ENCODE peak calls at places on chromosomes 4 and X, in nine cellular contexts. U is heart right ventricle, S is upper lobe of left lung, A is lung, I is heart left ventricle, X is left lung, Q is pancreas, H is HCT116, B is RWPE2. E is an unnamed sample.

GRCh38 chr4:14816592-14817273 is 185.5 kb upstream of the CPEB2 start:
- ATAC-seq in U (no peak), S (no peak), A (no peak), I (peak), X (no peak), Q (peak), H (no peak), B (no peak), E (no peak)

GRCh38 chr4:95086532-95086931 is 328.8 kb downstream of the BMPR1B start:
- ATAC-seq in U (no peak), S (no peak), A (no peak), I (no peak), X (peak), Q (peak), H (no peak), B (peak), E (no peak)

GRCh38 chr4:102759835-102760644 is 728 bp downstream of the MANBA start:
- ATAC-seq in U (peak), S (peak), A (peak), I (peak), X (peak), Q (peak), H (peak), B (peak), E (peak)

GRCh38 chr4:14218641-14219040 is 591.1 kb upstream of the BOD1L1 start:
- ATAC-seq in U (peak), S (no peak), A (no peak), I (no peak), X (no peak), Q (peak), H (no peak), B (no peak), E (no peak)

GRCh38 chr4:11548529-11549176 is 120.0 kb upstream of the HS3ST1 start:
- ATAC-seq in U (no peak), S (no peak), A (peak), I (no peak), X (peak), Q (no peak), H (peak), B (peak), E (no peak)

GRCh38 chrX:73863852-73864251 is 300.9 kb downstream of the CHIC1 start:
- ATAC-seq in U (no peak), S (no peak), A (no peak), I (no peak), X (no peak), Q (no peak), H (no peak), B (no peak), E (peak)

GRCh38 chr4:157294575-157294974 is 74.0 kb downstream of the GRIA2 start:
- ATAC-seq in U (no peak), S (no peak), A (no peak), I (no peak), X (no peak), Q (no peak), H (no peak), B (no peak), E (no peak)

GRCh38 chrX:134026732-134027311 is 41.4 kb upstream of the GPC3 start:
- ATAC-seq in U (no peak), S (peak), A (peak), I (no peak), X (peak), Q (peak), H (peak), B (peak), E (peak)

GRCh38 chr4:4460759-4461158 is 73.9 kb downstream of the NSG1 start:
- ATAC-seq in U (no peak), S (no peak), A (no peak), I (no peak), X (no peak), Q (no peak), H (no peak), B (no peak), E (no peak)

GRCh38 chrX:69313622-69314290 is 148.5 kb upstream of the PJA1 start:
- ATAC-seq in U (no peak), S (no peak), A (no peak), I (no peak), X (no peak), Q (no peak), H (no peak), B (no peak), E (no peak)

GRCh38 chrX:42188730-42189129 is 265.4 kb upstream of the CASK start:
- ATAC-seq in U (no peak), S (no peak), A (no peak), I (no peak), X (no peak), Q (no peak), H (no peak), B (no peak), E (no peak)

GRCh38 chr4:166726832-166727231 is 507.5 kb downstream of the SPOCK3 start:
- ATAC-seq in U (no peak), S (no peak), A (no peak), I (no peak), X (no peak), Q (no peak), H (no peak), B (no peak), E (no peak)

GRCh38 chrX:65674351-65674893 is 7.0 kb downstream of the MSN start:
- ATAC-seq in U (peak), S (peak), A (peak), I (no peak), X (no peak), Q (no peak), H (no peak), B (no peak), E (no peak)

GRCh38 chr4:153520871-153521329 is 54.7 kb downstream of the TMEM131L start:
- ATAC-seq in U (no peak), S (peak), A (no peak), I (no peak), X (no peak), Q (no peak), H (no peak), B (no peak), E (no peak)

GRCh38 chr4:6732441-6733357 is 16.7 kb downstream of the BLOC1S4 start:
- ATAC-seq in U (peak), S (peak), A (peak), I (peak), X (peak), Q (peak), H (peak), B (peak), E (peak)

GRCh38 chr4:176792348-176793059 is at the start of gene VEGFC:
- ATAC-seq in U (peak), S (peak), A (peak), I (peak), X (peak), Q (peak), H (no peak), B (peak), E (peak)

GRCh38 chr4:55849724-55850123 is 3.7 kb upstream of the EXOC1 start:
- ATAC-seq in U (no peak), S (no peak), A (no peak), I (no peak), X (no peak), Q (no peak), H (no peak), B (no peak), E (no peak)

GRCh38 chr4:182643801-182644311 is 273.3 kb downstream of the DCTD start:
- ATAC-seq in U (peak), S (peak), A (no peak), I (peak), X (no peak), Q (no peak), H (no peak), B (no peak), E (no peak)

GRCh38 chr4:76366737-76367136 is 54.2 kb downstream of the CCDC158 start:
- ATAC-seq in U (no peak), S (no peak), A (no peak), I (no peak), X (no peak), Q (no peak), H (no peak), B (no peak), E (no peak)

GRCh38 chrX:133254666-133255065 is 36.5 kb upstream of the TFDP3 start:
- ATAC-seq in U (no peak), S (no peak), A (no peak), I (no peak), X (no peak), Q (no peak), H (no peak), B (peak), E (no peak)

GRCh38 chr4:93731448-93731847 is 97.1 kb upstream of the ATOH1 start:
- ATAC-seq in U (no peak), S (peak), A (no peak), I (no peak), X (no peak), Q (no peak), H (peak), B (no peak), E (no peak)

GRCh38 chrX:41084044-41084359 is 1.2 kb upstream of the USP9X start:
- ATAC-seq in U (peak), S (no peak), A (no peak), I (peak), X (no peak), Q (peak), H (peak), B (no peak), E (peak)

GRCh38 chrX:2150722-2151121 is 350.1 kb downstream of the DHRSX start:
- ATAC-seq in U (no peak), S (no peak), A (no peak), I (no peak), X (no peak), Q (no peak), H (no peak), B (no peak), E (no peak)

GRCh38 chr4:62482355-62482754 is 1282.2 kb downstream of the ADGRL3 start:
- ATAC-seq in U (no peak), S (no peak), A (no peak), I (no peak), X (no peak), Q (no peak), H (no peak), B (no peak), E (no peak)

GRCh38 chrX:9515973-9516538 is 51.2 kb downstream of the TBL1X start:
- ATAC-seq in U (no peak), S (no peak), A (no peak), I (no peak), X (no peak), Q (no peak), H (no peak), B (no peak), E (no peak)

GRCh38 chr4:112510468-112511293 is 5.3 kb downstream of the NEUROG2 start:
- ATAC-seq in U (no peak), S (no peak), A (no peak), I (no peak), X (no peak), Q (no peak), H (no peak), B (no peak), E (no peak)

GRCh38 chrX:106932492-106932923 is 12.3 kb downstream of the CLDN2 start:
- ATAC-seq in U (no peak), S (no peak), A (no peak), I (no peak), X (peak), Q (no peak), H (peak), B (peak), E (no peak)

GRCh38 chrX:40021647-40022046 is 76.1 kb downstream of the BCOR start:
- ATAC-seq in U (no peak), S (no peak), A (no peak), I (no peak), X (no peak), Q (no peak), H (no peak), B (no peak), E (no peak)

GRCh38 chr4:69881173-69881773 is 21.3 kb upstream of the SULT1E1 start:
- ATAC-seq in U (peak), S (peak), A (peak), I (peak), X (peak), Q (peak), H (peak), B (peak), E (no peak)

GRCh38 chrX:136028383-136028984 is 43.2 kb downstream of the SLC9A6 start:
- ATAC-seq in U (peak), S (peak), A (peak), I (no peak), X (peak), Q (peak), H (peak), B (peak), E (peak)

GRCh38 chr4:110484029-110484428 is 8.1 kb downstream of the ENPEP start:
- ATAC-seq in U (no peak), S (no peak), A (no peak), I (no peak), X (no peak), Q (no peak), H (no peak), B (no peak), E (no peak)

GRCh38 chrX:12322031-12322430 is 183.8 kb downstream of the FRMPD4 start:
- ATAC-seq in U (no peak), S (no peak), A (no peak), I (no peak), X (no peak), Q (no peak), H (no peak), B (no peak), E (no peak)

GRCh38 chr4:112127736-112128322 is 17.4 kb upstream of the FAM241A start:
- ATAC-seq in U (no peak), S (no peak), A (no peak), I (no peak), X (no peak), Q (no peak), H (no peak), B (peak), E (no peak)

GRCh38 chr4:121764702-121765367 is at the start of gene SMIM43:
- ATAC-seq in U (no peak), S (peak), A (peak), I (no peak), X (peak), Q (no peak), H (no peak), B (peak), E (no peak)

GRCh38 chr4:88054909-88055308 is 47.5 kb downstream of the PKD2 start:
- ATAC-seq in U (peak), S (peak), A (no peak), I (peak), X (peak), Q (peak), H (peak), B (peak), E (no peak)

GRCh38 chr4:148341980-148342800 is 100.0 kb downstream of the NR3C2 start:
- ATAC-seq in U (no peak), S (no peak), A (no peak), I (peak), X (peak), Q (peak), H (no peak), B (no peak), E (no peak)

GRCh38 chr4:80097395-80098177 is 24.6 kb upstream of the ANTXR2 start:
- ATAC-seq in U (peak), S (peak), A (peak), I (peak), X (no peak), Q (peak), H (no peak), B (peak), E (peak)

GRCh38 chr4:134551348-134551747 is 349.8 kb upstream of the PABPC4L start:
- ATAC-seq in U (no peak), S (no peak), A (no peak), I (no peak), X (no peak), Q (no peak), H (no peak), B (no peak), E (no peak)

GRCh38 chr4:83208371-83208770 is 76.2 kb downstream of the COQ2 start:
- ATAC-seq in U (no peak), S (no peak), A (no peak), I (no peak), X (no peak), Q (no peak), H (no peak), B (no peak), E (no peak)

GRCh38 chr4:22500128-22500611 is 15.7 kb downstream of the ADGRA3 start:
- ATAC-seq in U (peak), S (peak), A (peak), I (peak), X (peak), Q (peak), H (peak), B (peak), E (peak)

GRCh38 chr4:22498866-22499265 is 17.0 kb downstream of the ADGRA3 start:
- ATAC-seq in U (no peak), S (no peak), A (no peak), I (no peak), X (no peak), Q (no peak), H (no peak), B (no peak), E (no peak)

GRCh38 chr4:22502895-22503814 is 12.7 kb downstream of the ADGRA3 start:
- ATAC-seq in U (no peak), S (no peak), A (no peak), I (no peak), X (peak), Q (peak), H (no peak), B (peak), E (no peak)

GRCh38 chr4:22501715-22502095 is 14.2 kb downstream of the ADGRA3 start:
- ATAC-seq in U (no peak), S (no peak), A (no peak), I (no peak), X (peak), Q (no peak), H (no peak), B (no peak), E (no peak)

DNA sequence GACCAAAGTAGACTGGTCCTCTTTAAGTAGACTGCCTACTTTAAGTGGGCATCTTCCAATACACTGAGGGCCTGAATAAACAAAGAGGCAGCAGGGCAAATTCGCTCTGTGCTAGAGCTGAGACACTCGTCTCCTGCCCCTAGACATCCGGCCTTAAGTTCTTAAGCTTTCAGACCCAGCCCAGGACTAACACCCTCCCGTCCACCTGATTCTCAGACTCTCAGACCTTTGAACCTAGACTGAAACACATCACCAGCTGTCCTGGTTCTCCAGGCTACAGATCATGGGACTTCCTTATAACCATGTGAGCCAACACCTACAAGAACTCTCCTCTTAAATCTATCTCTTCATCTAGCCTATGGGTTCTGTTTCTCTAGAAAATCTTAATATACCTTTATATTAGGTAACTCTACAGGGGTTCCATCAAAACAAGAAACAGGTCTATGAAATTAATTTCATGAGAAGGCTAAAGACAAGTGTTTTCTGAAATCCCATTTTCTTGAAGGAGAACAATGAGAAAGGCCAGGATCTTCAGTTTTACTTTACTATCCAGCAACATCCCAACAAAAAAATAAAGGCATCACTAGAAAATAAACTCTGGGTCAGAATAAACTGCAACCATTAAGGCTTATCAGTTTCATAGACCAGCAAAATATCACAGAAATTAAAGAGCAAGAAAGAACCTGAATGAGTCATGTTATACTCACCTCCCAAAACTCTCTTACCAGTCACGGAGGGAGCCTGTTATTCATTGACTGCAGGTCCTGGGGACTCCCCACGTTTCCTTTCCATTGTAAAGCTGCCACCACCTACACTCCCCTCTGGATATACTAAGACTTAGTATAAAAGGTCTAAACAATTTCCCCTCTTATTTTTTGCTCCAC is 14.8 kb downstream of the ADGRA3 start:
- ATAC-seq in U (no peak), S (peak), A (no peak), I (no peak), X (peak), Q (peak), H (peak), B (peak), E (no peak)
- H3K27ac ChIP-seq in U (peak), S (peak), A (peak), I (no peak), X (peak), Q (peak), H (no peak), B (no peak), E (peak)

GRCh38 chrX:30906726-30907125 is 17.7 kb upstream of the TAB3 start:
- ATAC-seq in U (no peak), S (no peak), A (no peak), I (no peak), X (no peak), Q (no peak), H (peak), B (peak), E (no peak)
- H3K4me3 ChIP-seq in U (no peak), S (no peak), A (no peak), I (no peak), X (no peak), Q (no peak), H (no peak), B (no peak), E (no peak)

DNA sequence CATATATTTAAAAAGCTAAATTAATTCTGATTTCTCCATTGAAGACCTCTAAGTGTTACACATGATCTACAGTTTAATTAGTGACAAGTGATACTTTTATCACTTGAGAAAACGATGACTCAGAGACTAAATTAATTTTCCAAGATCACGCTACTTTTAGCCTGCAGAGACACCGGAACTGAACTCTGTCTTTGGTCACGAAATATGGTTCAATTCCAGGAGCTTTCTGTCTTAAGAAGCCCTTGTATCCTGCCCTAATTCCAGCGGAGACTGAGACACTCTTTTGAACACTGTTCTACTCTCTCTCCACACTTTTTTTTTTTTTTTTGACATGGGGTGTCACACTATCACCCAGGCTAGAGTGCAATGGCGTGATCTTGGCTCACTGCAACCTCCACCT is 63.6 kb downstream of the IRF2 start:
- ATAC-seq in U (no peak), S (no peak), A (no peak), I (no peak), X (no peak), Q (no peak), H (no peak), B (no peak), E (no peak)
- H3K27ac ChIP-seq in U (peak), S (no peak), A (no peak), I (no peak), X (no peak), Q (no peak), H (no peak), B (no peak), E (no peak)

GRCh38 chr4:53060278-53060677 is 198.2 kb downstream of the RASL11B start:
- ATAC-seq in U (no peak), S (no peak), A (no peak), I (no peak), X (no peak), Q (no peak), H (no peak), B (no peak), E (no peak)

GRCh38 chr4:53059253-53059652 is 197.1 kb downstream of the RASL11B start:
- ATAC-seq in U (no peak), S (peak), A (no peak), I (no peak), X (no peak), Q (no peak), H (no peak), B (no peak), E (peak)

GRCh38 chr4:53057679-53058078 is 195.6 kb downstream of the RASL11B start:
- ATAC-seq in U (peak), S (no peak), A (no peak), I (peak), X (no peak), Q (no peak), H (no peak), B (no peak), E (no peak)

GRCh38 chr4:53055274-53055673 is 193.2 kb downstream of the RASL11B start:
- ATAC-seq in U (peak), S (no peak), A (no peak), I (no peak), X (no peak), Q (peak), H (no peak), B (no peak), E (no peak)

DNA sequence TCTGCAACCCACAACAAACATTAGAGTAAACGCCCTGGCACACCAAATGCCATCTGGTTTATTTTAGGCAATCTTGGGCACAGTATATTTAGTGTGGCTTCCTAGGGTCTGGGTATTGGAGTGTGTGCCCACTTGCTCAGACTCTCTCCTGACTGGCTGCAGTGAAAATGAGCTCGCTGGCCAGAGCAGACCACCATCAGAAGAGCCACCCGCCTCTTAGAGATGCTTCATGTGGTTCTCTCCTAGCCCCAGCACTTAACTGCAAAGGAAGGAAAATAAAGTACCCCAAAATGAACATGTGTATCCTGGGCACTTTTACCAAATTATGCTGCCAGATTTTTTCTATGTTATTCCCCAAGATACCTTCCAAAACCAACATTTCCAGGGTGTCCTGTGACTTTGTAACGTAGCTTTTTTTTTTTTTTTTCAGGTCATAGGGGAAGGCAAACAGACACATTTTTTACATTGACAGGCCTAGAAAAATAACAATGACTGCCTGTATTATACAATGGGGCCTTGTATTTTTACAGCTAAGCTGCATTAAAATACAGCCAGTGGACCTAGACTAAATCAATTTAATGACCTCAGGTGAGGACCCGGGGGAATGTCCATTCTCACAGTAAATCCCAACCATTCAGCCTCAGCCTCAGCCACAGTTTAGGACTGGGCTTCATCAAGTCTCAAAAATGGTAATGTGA is 193.7 kb downstream of the RASL11B start:
- ATAC-seq in U (peak), S (no peak), A (no peak), I (no peak), X (no peak), Q (peak), H (no peak), B (no peak), E (no peak)
- H3K4me3 ChIP-seq in U (no peak), S (no peak), A (no peak), I (no peak), X (no peak), Q (no peak), H (no peak), B (no peak), E (no peak)